ENCODE peak calls at places on chromosomes 3 and 15, in six cellular contexts. K, J, H, W, C and Z are unnamed samples.

GRCh38 chr3:17544632-17545031 is 197.8 kb downstream of the TBC1D5 start:
- DNase-seq in K (no peak), J (no peak), H (no peak), W (no peak), C (no peak), Z (no peak)

GRCh38 chr3:178669046-178669445 is 132.8 kb downstream of the KCNMB2 start:
- DNase-seq in K (no peak), J (no peak), H (no peak), W (no peak), C (no peak), Z (no peak)

GRCh38 chr3:40985195-40985594 is 214.1 kb upstream of the CTNNB1 start:
- DNase-seq in K (no peak), J (peak), H (no peak), W (no peak), C (no peak), Z (no peak)

GRCh38 chr3:20230954-20231353 is 44.9 kb upstream of the SGO1 start:
- DNase-seq in K (no peak), J (no peak), H (no peak), W (no peak), C (no peak), Z (no peak)

GRCh38 chr3:190585771-190586630 is 72.1 kb downstream of the IL1RAP start:
- DNase-seq in K (no peak), J (no peak), H (peak), W (peak), C (no peak), Z (no peak)

GRCh38 chr3:71688121-71688520 is 37.1 kb downstream of the EIF4E3 start:
- DNase-seq in K (no peak), J (no peak), H (no peak), W (no peak), C (no peak), Z (no peak)

GRCh38 chr15:80252281-80252619 is 237 bp upstream of the CTXND1 start:
- DNase-seq in K (no peak), J (no peak), H (no peak), W (no peak), C (no peak), Z (no peak)

GRCh38 chr15:70158996-70159355 is 61.3 kb upstream of the TLE3 start:
- DNase-seq in K (no peak), J (no peak), H (no peak), W (no peak), C (no peak), Z (no peak)

GRCh38 chr3:4836516-4836915 is 142.7 kb upstream of the BHLHE40 start:
- DNase-seq in K (no peak), J (no peak), H (no peak), W (no peak), C (no peak), Z (no peak)

GRCh38 chr3:197010556-197011351 is 18.9 kb downstream of the MELTF start:
- DNase-seq in K (no peak), J (no peak), H (no peak), W (no peak), C (no peak), Z (no peak)

GRCh38 chr15:83653639-83654378 is at the start of gene ADAMTSL3:
- DNase-seq in K (peak), J (peak), H (peak), W (peak), C (no peak), Z (no peak)

GRCh38 chr3:22684739-22685138 is 518.4 kb upstream of the UBE2E2 start:
- DNase-seq in K (no peak), J (no peak), H (no peak), W (no peak), C (no peak), Z (no peak)

GRCh38 chr3:171790898-171791694 is 19.2 kb downstream of the PLD1 start:
- DNase-seq in K (no peak), J (no peak), H (no peak), W (no peak), C (no peak), Z (no peak)

GRCh38 chr3:168091299-168091852 is 4.3 kb downstream of the GOLIM4 start:
- DNase-seq in K (no peak), J (no peak), H (no peak), W (no peak), C (no peak), Z (no peak)

GRCh38 chr3:157123621-157124020 is 36.3 kb downstream of the CCNL1 start:
- DNase-seq in K (no peak), J (no peak), H (no peak), W (no peak), C (no peak), Z (no peak)

GRCh38 chr3:144760831-144761230 is 789.2 kb downstream of the DIPK2A start:
- DNase-seq in K (no peak), J (peak), H (no peak), W (no peak), C (no peak), Z (no peak)

GRCh38 chr15:43390723-43391122 is 19.8 kb downstream of the TUBGCP4 start:
- DNase-seq in K (no peak), J (no peak), H (no peak), W (no peak), C (no peak), Z (no peak)

GRCh38 chr15:45134046-45134445 is 4.3 kb downstream of the DUOX1 start:
- DNase-seq in K (no peak), J (no peak), H (no peak), W (no peak), C (no peak), Z (no peak)

GRCh38 chr3:45477838-45478237 is 89.5 kb downstream of the LARS2 start:
- DNase-seq in K (no peak), J (no peak), H (no peak), W (no peak), C (no peak), Z (no peak)

GRCh38 chr3:52387481-52387880 is 57.4 kb downstream of the SEMA3G start:
- DNase-seq in K (no peak), J (no peak), H (no peak), W (no peak), C (no peak), Z (no peak)

GRCh38 chr3:111248406-111248805 is 176.8 kb downstream of the NECTIN3 start:
- DNase-seq in K (no peak), J (no peak), H (no peak), W (no peak), C (no peak), Z (no peak)

GRCh38 chr15:80701676-80702311 is 6.7 kb downstream of the ABHD17C start:
- DNase-seq in K (no peak), J (no peak), H (no peak), W (peak), C (no peak), Z (no peak)

GRCh38 chr15:50418041-50418583 is 6.1 kb upstream of the USP8 start:
- DNase-seq in K (no peak), J (no peak), H (no peak), W (no peak), C (no peak), Z (no peak)

GRCh38 chr3:179957264-179957845 is 79.4 kb downstream of the PEX5L start:
- DNase-seq in K (no peak), J (peak), H (no peak), W (no peak), C (no peak), Z (peak)

GRCh38 chr3:129277829-129278271 is 820 bp upstream of the HMCES start:
- DNase-seq in K (peak), J (no peak), H (peak), W (no peak), C (no peak), Z (no peak)

GRCh38 chr3:191100516-191100915 is 98.5 kb upstream of the OSTN start:
- DNase-seq in K (no peak), J (no peak), H (no peak), W (no peak), C (no peak), Z (no peak)

GRCh38 chr3:62007036-62007435 is 366.3 kb downstream of the FEZF2 start:
- DNase-seq in K (no peak), J (no peak), H (no peak), W (no peak), C (no peak), Z (no peak)

GRCh38 chr3:5464684-5465083 is 277.2 kb downstream of the EDEM1 start:
- DNase-seq in K (no peak), J (no peak), H (no peak), W (no peak), C (no peak), Z (no peak)

GRCh38 chr3:171168086-171168485 is 141.6 kb upstream of the SLC2A2 start:
- DNase-seq in K (no peak), J (peak), H (peak), W (no peak), C (no peak), Z (no peak)

GRCh38 chr3:30631237-30631961 is 25.0 kb downstream of the TGFBR2 start:
- DNase-seq in K (no peak), J (no peak), H (no peak), W (no peak), C (no peak), Z (no peak)

GRCh38 chr3:57164217-57164605 is 942 bp downstream of the IL17RD start:
- DNase-seq in K (peak), J (no peak), H (no peak), W (no peak), C (no peak), Z (no peak)

GRCh38 chr15:66778314-66778665 is 76.3 kb downstream of the SMAD6 start:
- DNase-seq in K (no peak), J (no peak), H (no peak), W (no peak), C (no peak), Z (no peak)

GRCh38 chr15:65790692-65791334 is 1.3 kb downstream of the DENND4A start:
- DNase-seq in K (no peak), J (peak), H (peak), W (no peak), C (no peak), Z (peak)

GRCh38 chr15:93720607-93721006 is 510.8 kb upstream of the MCTP2 start:
- DNase-seq in K (no peak), J (no peak), H (no peak), W (no peak), C (no peak), Z (no peak)

GRCh38 chr3:128726691-128727031 is 678 bp downstream of the RAB7A start:
- DNase-seq in K (peak), J (peak), H (peak), W (peak), C (no peak), Z (no peak)

GRCh38 chr15:77611767-77612166 is 20.9 kb downstream of the LINGO1 start:
- DNase-seq in K (peak), J (no peak), H (no peak), W (no peak), C (no peak), Z (no peak)

GRCh38 chr3:58998476-58999117 is 51.2 kb downstream of the CFAP20DC start:
- DNase-seq in K (no peak), J (no peak), H (peak), W (no peak), C (no peak), Z (no peak)

GRCh38 chr15:42084465-42085235 is 9.7 kb downstream of the PLA2G4D start:
- DNase-seq in K (peak), J (peak), H (peak), W (peak), C (peak), Z (peak)